ENCODE peak calls at places on chromosomes 3 and 15, in seven cellular contexts. K, T, R, Q, I, X and D are unnamed samples.
A peak's percentile ranks its signal among the peaks of the same experiment; 100 is the strongest.

GRCh38 chr15:76903251-76903681 is 1.9 kb downstream of the SCAPER start:
- DNase-seq in R (no peak), T (peak; percentile 46), X (peak; percentile 18), Q (peak; percentile 36), I (no peak), K (peak; percentile 78), D (no peak)

GRCh38 chr3:112378989-112379692 is 46.2 kb downstream of the CD200 start:
- DNase-seq in X (no peak), T (peak; percentile 98), I (no peak), K (peak; percentile 92), Q (peak; percentile 42), R (no peak), D (no peak)

GRCh38 chr15:30885814-30886213 is 17.9 kb upstream of the FAN1 start:
- DNase-seq in T (peak; percentile 29), R (no peak), K (peak; percentile 11), I (no peak), X (no peak), Q (peak; percentile 38), D (no peak)

GRCh38 chr3:14170569-14171159 is 7.7 kb downstream of the XPC start:
- DNase-seq in Q (no peak), X (no peak), R (no peak), I (no peak), K (peak; percentile 90), T (peak; percentile 29), D (no peak)

GRCh38 chr3:172542999-172543398 is 19.8 kb upstream of the TNFSF10 start:
- DNase-seq in K (no peak), I (no peak), Q (no peak), R (no peak), X (no peak), T (no peak), D (no peak)

GRCh38 chr3:171330936-171331335 is 129.3 kb downstream of the TNIK start:
- DNase-seq in T (no peak), I (no peak), X (no peak), R (no peak), Q (no peak), K (no peak), D (no peak)

GRCh38 chr3:178777718-178778411 is 241.6 kb downstream of the KCNMB2 start:
- DNase-seq in K (peak; percentile 8), X (no peak), T (no peak), R (no peak), Q (no peak), I (no peak), D (no peak)

GRCh38 chr3:39196671-39197446 is 4.5 kb upstream of the XIRP1 start:
- DNase-seq in Q (no peak), R (no peak), K (peak; percentile 7), I (no peak), X (no peak), T (no peak), D (peak; percentile 70)

GRCh38 chr15:91890614-91891013 is 37.1 kb downstream of the SLCO3A1 start:
- DNase-seq in I (no peak), K (peak; percentile 54), Q (no peak), T (peak; percentile 12), R (no peak), X (no peak), D (no peak)

GRCh38 chr3:38543602-38544001 is 47.5 kb downstream of the EXOG start:
- DNase-seq in X (no peak), R (no peak), Q (no peak), I (no peak), K (peak; percentile 33), T (no peak), D (no peak)

GRCh38 chr3:15743587-15744009 is 54.2 kb downstream of the ANKRD28 start:
- DNase-seq in K (no peak), I (no peak), X (no peak), T (no peak), Q (peak; percentile 16), R (no peak), D (no peak)
- H3K9me3 ChIP-seq in K (peaks cover 3% of the 10 kb centered on the region), I (peaks cover 7% of the 10 kb centered on the region), X (peaks cover 10% of the 10 kb centered on the region), T (no peaks in the 10 kb centered on the region), Q (peaks cover 15% of the 10 kb centered on the region), R (no peaks in the 10 kb centered on the region), D (no peaks in the 10 kb centered on the region)

GRCh38 chr3:15679306-15679705 is 77.8 kb downstream of the BTD start:
- DNase-seq in R (no peak), K (no peak), T (no peak), X (no peak), I (no peak), Q (no peak), D (no peak)

GRCh38 chr3:15676259-15676658 is 74.7 kb downstream of the BTD start:
- DNase-seq in K (peak; percentile 28), X (no peak), R (no peak), T (no peak), Q (no peak), I (no peak), D (no peak)

DNA sequence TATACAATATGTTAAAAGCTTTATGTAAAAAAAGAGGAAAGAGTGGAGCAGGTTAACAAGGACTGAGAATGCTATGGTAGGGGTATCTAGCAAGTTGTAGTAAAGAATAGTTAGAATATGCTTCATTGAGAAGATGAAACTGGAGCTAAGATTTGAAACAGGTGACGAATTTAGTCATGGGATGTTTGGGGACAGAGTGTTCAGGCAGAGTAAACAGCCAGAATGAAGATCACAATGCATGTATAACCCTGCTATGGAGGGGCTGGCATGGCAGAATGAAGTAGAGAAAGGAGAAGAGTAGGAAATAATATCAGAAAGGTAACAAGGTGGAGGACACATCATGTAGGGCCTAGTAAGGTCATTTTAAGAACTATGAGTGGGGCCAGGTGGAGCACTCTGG is 72.0 kb downstream of the BTD start:
- DNase-seq in X (no peak), K (no peak), I (no peak), T (no peak), R (no peak), Q (no peak), D (no peak)
- H3K27ac ChIP-seq in X (no peak overlapping the region), K (no peak overlapping the region), I (no peak overlapping the region), T (no peak overlapping the region), R (no peak overlapping the region), Q (no peak overlapping the region), D (no peak overlapping the region)

DNA sequence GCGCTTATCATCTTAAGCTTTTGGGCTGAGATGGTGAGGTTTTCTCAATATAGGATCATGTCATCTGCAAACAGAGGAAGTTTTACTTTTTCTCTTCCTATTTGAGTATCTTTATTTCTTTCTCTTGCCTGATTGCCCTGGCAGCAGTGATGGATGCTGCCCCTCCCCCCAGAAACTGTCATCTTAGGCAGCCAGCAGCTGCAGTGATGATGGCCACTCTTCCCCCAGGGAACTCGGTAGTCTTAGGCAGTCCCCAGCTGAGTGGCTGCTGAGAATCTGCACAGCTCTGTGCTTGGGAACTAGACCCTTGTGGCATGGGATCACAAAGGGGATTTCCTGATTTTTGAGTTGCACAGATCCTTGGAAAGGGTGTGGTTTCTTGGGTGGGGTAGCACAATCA is 791.1 kb upstream of the ALCAM start:
- DNase-seq in R (no peak), I (no peak), K (no peak), X (no peak), Q (no peak), T (no peak), D (no peak)
- H3K9me3 ChIP-seq in R (peaks cover 7% of the 10 kb centered on the region), I (peaks cover 17% of the 10 kb centered on the region), K (peaks cover 21% of the 10 kb centered on the region), X (peaks cover 10% of the 10 kb centered on the region), Q (peaks cover 3% of the 10 kb centered on the region), T (no peaks in the 10 kb centered on the region), D (peaks cover 10% of the 10 kb centered on the region)

GRCh38 chr3:30605706-30606300 is 598 bp upstream of the TGFBR2 start:
- DNase-seq in X (no peak), T (no peak), I (no peak), Q (peak; percentile 16), K (no peak), R (no peak), D (no peak)

GRCh38 chr3:30602946-30603345 is 3.5 kb upstream of the TGFBR2 start:
- DNase-seq in I (no peak), Q (no peak), X (no peak), R (no peak), T (no peak), K (no peak), D (no peak)

GRCh38 chr3:30605005-30605404 is 1.4 kb upstream of the TGFBR2 start:
- DNase-seq in K (no peak), T (no peak), I (no peak), R (no peak), Q (no peak), X (no peak), D (no peak)

GRCh38 chr3:30604091-30604490 is 2.3 kb upstream of the TGFBR2 start:
- DNase-seq in T (no peak), R (no peak), X (no peak), I (no peak), Q (no peak), K (peak; percentile 41), D (no peak)

DNA sequence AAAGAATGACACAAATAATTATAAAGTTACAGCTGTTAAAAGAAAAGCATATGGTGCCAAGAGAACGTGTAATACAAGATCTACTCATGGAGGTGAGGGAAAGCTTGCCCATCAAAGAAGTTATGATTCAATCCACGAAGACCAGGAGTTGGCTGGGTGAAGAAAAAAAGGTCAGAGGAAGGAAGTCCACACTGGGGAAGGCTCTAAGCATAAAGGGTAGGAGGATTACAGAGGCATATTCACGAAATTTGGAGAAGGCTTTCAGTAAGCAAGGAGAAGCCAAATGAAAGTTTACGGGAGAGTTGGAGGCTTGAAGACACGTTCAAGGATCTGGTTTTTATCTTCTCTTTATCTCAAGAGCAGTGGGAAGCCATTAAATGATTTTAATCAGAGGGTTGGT is 1.8 kb upstream of the TGFBR2 start:
- DNase-seq in X (no peak), Q (no peak), T (no peak), I (no peak), R (no peak), K (no peak), D (no peak)
- H3K27ac ChIP-seq in X (peak overlapping the region; percentile 78), Q (no peak overlapping the region), T (no peak overlapping the region), I (peak overlapping the region; percentile 100), R (no peak overlapping the region), K (no peak overlapping the region), D (no peak overlapping the region)

GRCh38 chr15:25087137-25087536 is 132.3 kb downstream of the SNRPN start:
- DNase-seq in X (no peak), Q (no peak), K (no peak), R (no peak), T (no peak), I (no peak), D (no peak)

GRCh38 chr15:25090073-25090733 is 135.4 kb downstream of the SNRPN start:
- DNase-seq in K (no peak), X (no peak), T (no peak), R (no peak), Q (no peak), I (no peak), D (no peak)

GRCh38 chr15:25088261-25088790 is 133.5 kb downstream of the SNRPN start:
- DNase-seq in R (no peak), I (no peak), T (no peak), X (no peak), Q (no peak), K (no peak), D (no peak)

GRCh38 chr15:25091421-25092158 is 136.8 kb downstream of the SNRPN start:
- DNase-seq in T (no peak), X (no peak), K (no peak), I (no peak), R (no peak), Q (no peak), D (no peak)

DNA sequence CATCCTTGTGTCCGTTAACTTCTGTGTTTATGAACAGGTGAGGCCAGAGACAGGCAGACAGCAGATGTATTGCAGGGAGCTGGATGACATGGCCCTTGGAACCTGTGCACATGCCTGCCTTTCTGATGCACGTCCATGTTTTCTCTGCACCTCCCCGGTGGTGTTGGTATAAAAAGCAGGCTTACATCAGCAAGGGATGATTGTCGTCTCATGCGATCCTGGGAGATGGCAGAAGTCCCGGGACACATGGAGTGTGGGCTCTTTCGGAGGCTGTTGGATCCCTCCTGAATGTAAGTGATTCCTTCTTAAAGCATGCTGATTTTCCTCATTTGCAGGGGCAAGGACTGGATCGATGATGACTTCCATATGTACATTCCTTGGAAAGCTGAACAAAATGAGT is 134.8 kb downstream of the SNRPN start:
- DNase-seq in I (no peak), X (no peak), K (no peak), R (no peak), T (no peak), Q (no peak), D (no peak)
- H3K9me3 ChIP-seq in I (peaks cover 99% of the 10 kb centered on the region), X (peaks cover 82% of the 10 kb centered on the region), K (peaks cover 68% of the 10 kb centered on the region), R (peaks cover 98% of the 10 kb centered on the region), T (no peaks in the 10 kb centered on the region), Q (peaks cover 3% of the 10 kb centered on the region), D (peaks cover 23% of the 10 kb centered on the region)